ENCODE peak calls at places on chromosomes 13 and 19, in five cellular contexts. One of them, this sample, is unnamed.

GRCh38 chr19:6736169-6736916 is 1.0 kb downstream of the GPR108 start:
- DNase-seq in WERI-Rb-1: peak
- DNase-seq in mucosa of gallbladder: peak
- DNase-seq in cardiac septum: peak
- DNase-seq in NCI-H1092: peak
- DNase-seq in this sample: peak

GRCh38 chr19:20269461-20269860 is 102.4 kb downstream of the ZNF486 start:
- DNase-seq in cardiac septum: no peak
- DNase-seq in NCI-H1092: no peak
- DNase-seq in mucosa of gallbladder: no peak
- DNase-seq in WERI-Rb-1: no peak
- DNase-seq in this sample: no peak

GRCh38 chr19:4061683-4062575 is 4.8 kb downstream of the ZBTB7A start:
- DNase-seq in NCI-H1092: no peak
- DNase-seq in cardiac septum: no peak
- DNase-seq in mucosa of gallbladder: peak
- DNase-seq in WERI-Rb-1: peak
- DNase-seq in this sample: no peak

GRCh38 chr13:100128373-100128772 is 39.5 kb downstream of the PCCA start:
- DNase-seq in mucosa of gallbladder: no peak
- DNase-seq in cardiac septum: no peak
- DNase-seq in WERI-Rb-1: no peak
- DNase-seq in NCI-H1092: no peak
- DNase-seq in this sample: no peak

GRCh38 chr13:67650471-67650870 is 420.3 kb upstream of the PCDH9 start:
- DNase-seq in mucosa of gallbladder: no peak
- DNase-seq in WERI-Rb-1: no peak
- DNase-seq in cardiac septum: no peak
- DNase-seq in NCI-H1092: no peak
- DNase-seq in this sample: no peak

GRCh38 chr13:41199526-41199925 is 5.2 kb upstream of the KBTBD7 start:
- DNase-seq in mucosa of gallbladder: no peak
- DNase-seq in NCI-H1092: no peak
- DNase-seq in cardiac septum: no peak
- DNase-seq in WERI-Rb-1: no peak
- DNase-seq in this sample: no peak

GRCh38 chr19:11881151-11881800 is 6.3 kb upstream of the ZNF69 start:
- DNase-seq in cardiac septum: peak
- DNase-seq in WERI-Rb-1: peak
- DNase-seq in NCI-H1092: peak
- DNase-seq in mucosa of gallbladder: peak
- DNase-seq in this sample: peak

GRCh38 chr13:20848944-20849343 is 53.6 kb downstream of the XPO4 start:
- DNase-seq in cardiac septum: no peak
- DNase-seq in WERI-Rb-1: no peak
- DNase-seq in NCI-H1092: no peak
- DNase-seq in mucosa of gallbladder: no peak
- DNase-seq in this sample: no peak

GRCh38 chr13:98576963-98577822 is at the start of gene STK24:
- DNase-seq in cardiac septum: peak
- DNase-seq in WERI-Rb-1: peak
- DNase-seq in NCI-H1092: peak
- DNase-seq in mucosa of gallbladder: peak
- DNase-seq in this sample: peak

GRCh38 chr19:49988433-49988832 is 27.5 kb upstream of the SIGLEC11 start:
- DNase-seq in WERI-Rb-1: no peak
- DNase-seq in cardiac septum: no peak
- DNase-seq in mucosa of gallbladder: no peak
- DNase-seq in NCI-H1092: no peak
- DNase-seq in this sample: no peak

GRCh38 chr19:49473868-49474544 is at the start of gene FLT3LG:
- DNase-seq in NCI-H1092: peak
- DNase-seq in WERI-Rb-1: peak
- DNase-seq in cardiac septum: peak
- DNase-seq in mucosa of gallbladder: peak
- DNase-seq in this sample: peak

GRCh38 chr19:15556634-15557181 is 48.4 kb downstream of the CYP4F22 start:
- DNase-seq in cardiac septum: no peak
- DNase-seq in mucosa of gallbladder: no peak
- DNase-seq in NCI-H1092: no peak
- DNase-seq in WERI-Rb-1: no peak
- DNase-seq in this sample: no peak

GRCh38 chr19:5590151-5590864 is 22.6 kb upstream of the TINCR start:
- DNase-seq in cardiac septum: no peak
- DNase-seq in NCI-H1092: no peak
- DNase-seq in mucosa of gallbladder: no peak
- DNase-seq in WERI-Rb-1: no peak
- DNase-seq in this sample: no peak

GRCh38 chr13:31056650-31057275 is 104.9 kb downstream of the HSPH1 start:
- DNase-seq in NCI-H1092: no peak
- DNase-seq in cardiac septum: no peak
- DNase-seq in mucosa of gallbladder: no peak
- DNase-seq in WERI-Rb-1: peak
- DNase-seq in this sample: no peak

GRCh38 chr13:46804391-46804815 is 7.4 kb upstream of the ESD start:
- DNase-seq in cardiac septum: no peak
- DNase-seq in mucosa of gallbladder: no peak
- DNase-seq in NCI-H1092: no peak
- DNase-seq in WERI-Rb-1: no peak
- DNase-seq in this sample: peak

GRCh38 chr13:113756441-113757097 is 2.5 kb upstream of the TMEM255B start:
- DNase-seq in mucosa of gallbladder: no peak
- DNase-seq in WERI-Rb-1: peak
- DNase-seq in cardiac septum: peak
- DNase-seq in NCI-H1092: no peak
- DNase-seq in this sample: no peak

GRCh38 chr13:79904581-79904980 is 423.6 kb downstream of the NDFIP2 start:
- DNase-seq in mucosa of gallbladder: no peak
- DNase-seq in cardiac septum: no peak
- DNase-seq in NCI-H1092: no peak
- DNase-seq in WERI-Rb-1: no peak
- DNase-seq in this sample: no peak

GRCh38 chr13:30466358-30466714 is 600 bp upstream of the HMGB1 start:
- DNase-seq in mucosa of gallbladder: no peak
- DNase-seq in WERI-Rb-1: no peak
- DNase-seq in cardiac septum: no peak
- DNase-seq in NCI-H1092: no peak
- DNase-seq in this sample: peak

GRCh38 chr13:106916329-106916728 is 348.4 kb upstream of the ARGLU1 start:
- DNase-seq in mucosa of gallbladder: no peak
- DNase-seq in cardiac septum: no peak
- DNase-seq in NCI-H1092: no peak
- DNase-seq in WERI-Rb-1: no peak
- DNase-seq in this sample: no peak

GRCh38 chr19:2332341-2333026 is 4.0 kb downstream of the SPPL2B start:
- DNase-seq in mucosa of gallbladder: no peak
- DNase-seq in NCI-H1092: peak
- DNase-seq in cardiac septum: no peak
- DNase-seq in WERI-Rb-1: no peak
- DNase-seq in this sample: no peak

GRCh38 chr19:7292950-7293794 is 1.0 kb downstream of the INSR start:
- DNase-seq in WERI-Rb-1: peak
- DNase-seq in NCI-H1092: no peak
- DNase-seq in cardiac septum: peak
- DNase-seq in mucosa of gallbladder: no peak
- DNase-seq in this sample: no peak

GRCh38 chr13:50081106-50081898 is 66.1 kb downstream of the KCNRG start:
- DNase-seq in mucosa of gallbladder: peak
- DNase-seq in NCI-H1092: peak
- DNase-seq in WERI-Rb-1: peak
- DNase-seq in cardiac septum: peak
- DNase-seq in this sample: peak

GRCh38 chr13:39185326-39185725 is 147.1 kb downstream of the NHLRC3 start:
- DNase-seq in NCI-H1092: no peak
- DNase-seq in mucosa of gallbladder: no peak
- DNase-seq in WERI-Rb-1: no peak
- DNase-seq in cardiac septum: no peak
- DNase-seq in this sample: no peak

GRCh38 chr13:40920826-40921225 is 98.3 kb downstream of the ELF1 start:
- DNase-seq in cardiac septum: no peak
- DNase-seq in NCI-H1092: no peak
- DNase-seq in WERI-Rb-1: no peak
- DNase-seq in mucosa of gallbladder: no peak
- DNase-seq in this sample: peak

GRCh38 chr13:114090476-114090875 is 41.9 kb downstream of the RASA3 start:
- DNase-seq in mucosa of gallbladder: no peak
- DNase-seq in cardiac septum: peak
- DNase-seq in NCI-H1092: no peak
- DNase-seq in WERI-Rb-1: peak
- DNase-seq in this sample: no peak

GRCh38 chr19:18128805-18129204 is 24.2 kb upstream of the PIK3R2 start:
- DNase-seq in NCI-H1092: no peak
- DNase-seq in cardiac septum: no peak
- DNase-seq in mucosa of gallbladder: no peak
- DNase-seq in WERI-Rb-1: no peak
- DNase-seq in this sample: no peak

GRCh38 chr19:49142866-49143335 is 12.3 kb downstream of the HRC start:
- DNase-seq in WERI-Rb-1: peak
- DNase-seq in mucosa of gallbladder: peak
- DNase-seq in NCI-H1092: peak
- DNase-seq in cardiac septum: peak
- DNase-seq in this sample: peak

This sample was measured in hepatic stellate cell.